ENCODE peak calls at places on chromosomes 2 and 18, in nine cellular contexts. I is right lobe of liver; L is HCT116; M is neural progenitor cell; T is uterus; R is CD4-positive, alpha-beta T cell; H is bronchial epithelial cell; Z is ovary; A is GM23248. O is an unnamed sample.

GRCh38 chr18:76524900-76525698 is 30.1 kb upstream of the ZNF516 start:
- DNase-seq in I (no peak), L (no peak), M (peak; percentile 71), T (peak; percentile 76), R (no peak), H (peak; percentile 55), Z (peak; percentile 52), A (peak; percentile 89), O (no peak)

GRCh38 chr2:24763843-24764242 is 29.3 kb downstream of the PTRHD1 start:
- DNase-seq in I (no peak), L (no peak), M (no peak), T (no peak), R (no peak), H (no peak), Z (no peak), A (no peak), O (no peak)

GRCh38 chr2:198309673-198310280 is 505.4 kb downstream of the PLCL1 start:
- DNase-seq in I (no peak), L (peak; percentile 37), M (peak; percentile 61), T (no peak), R (peak; percentile 44), H (peak; percentile 48), Z (peak; percentile 22), A (peak; percentile 64), O (no peak)

GRCh38 chr2:18299423-18300212 is 260.8 kb downstream of the RDH14 start:
- DNase-seq in I (no peak), L (no peak), M (no peak), T (no peak), R (no peak), H (peak; percentile 98), Z (no peak), A (peak; percentile 69), O (no peak)

GRCh38 chr2:42935692-42936631 is 143.6 kb upstream of the HAAO start:
- DNase-seq in I (no peak), L (no peak), M (no peak), T (no peak), R (no peak), H (peak; percentile 63), Z (peak; percentile 28), A (no peak), O (no peak)

GRCh38 chr2:143261986-143262784 is 133.0 kb downstream of the ARHGAP15 start:
- DNase-seq in I (no peak), L (no peak), M (no peak), T (no peak), R (no peak), H (no peak), Z (no peak), A (peak; percentile 22), O (no peak)

GRCh38 chr2:20635698-20636584 is 15.0 kb downstream of the HS1BP3 start:
- DNase-seq in I (peak; percentile 88), L (peak; percentile 21), M (peak; percentile 92), T (peak; percentile 91), R (no peak), H (peak; percentile 44), Z (peak; percentile 93), A (peak; percentile 92), O (peak; percentile 88)

GRCh38 chr2:97660775-97661417 is 2.9 kb downstream of the ACTR1B start:
- DNase-seq in I (no peak), L (no peak), M (no peak), T (no peak), R (no peak), H (no peak), Z (no peak), A (no peak), O (no peak)

GRCh38 chr2:112646791-112647720 is 1.3 kb downstream of the SLC20A1 start:
- DNase-seq in I (no peak), L (no peak), M (peak; percentile 53), T (no peak), R (no peak), H (no peak), Z (no peak), A (peak; percentile 63), O (no peak)

GRCh38 chr2:240198226-240198625 is 57.8 kb upstream of the OTOS start:
- DNase-seq in I (peak; percentile 17), L (no peak), M (no peak), T (peak; percentile 1), R (no peak), H (no peak), Z (no peak), A (no peak), O (no peak)

GRCh38 chr18:79321625-79322024 is 74.1 kb upstream of the NFATC1 start:
- DNase-seq in I (no peak), L (no peak), M (no peak), T (no peak), R (no peak), H (no peak), Z (no peak), A (peak; percentile 65), O (no peak)

GRCh38 chr2:158734442-158734841 is 60.7 kb upstream of the DAPL1 start:
- DNase-seq in I (no peak), L (no peak), M (no peak), T (no peak), R (no peak), H (peak; percentile 45), Z (no peak), A (no peak), O (no peak)

GRCh38 chr2:159208449-159208848 is 78.1 kb downstream of the WDSUB1 start:
- DNase-seq in I (peak; percentile 3), L (no peak), M (no peak), T (no peak), R (no peak), H (no peak), Z (no peak), A (no peak), O (no peak)

GRCh38 chr2:200797242-200797770 is 14.4 kb upstream of the BZW1 start:
- DNase-seq in I (peak; percentile 83), L (no peak), M (no peak), T (peak; percentile 21), R (no peak), H (no peak), Z (no peak), A (peak; percentile 53), O (peak; percentile 76)

GRCh38 chr18:24656571-24656971 is 196.1 kb downstream of the HRH4 start:
- DNase-seq in I (no peak), L (no peak), M (no peak), T (peak; percentile 28), R (no peak), H (peak; percentile 22), Z (peak; percentile 13), A (peak; percentile 72), O (no peak)

GRCh38 chr18:60295776-60296175 is 76.8 kb downstream of the MC4R start:
- DNase-seq in I (no peak), L (no peak), M (peak; percentile 11), T (no peak), R (no peak), H (no peak), Z (no peak), A (no peak), O (no peak)

GRCh38 chr18:13268035-13268700 is 49.6 kb downstream of the LDLRAD4 start:
- DNase-seq in I (no peak), L (no peak), M (peak; percentile 85), T (peak; percentile 42), R (no peak), H (no peak), Z (no peak), A (peak; percentile 45), O (no peak)
- H3K27me3 ChIP-seq in I (no peaks in the 10 kb centered on the region), L (no peaks in the 10 kb centered on the region), M (no peaks in the 10 kb centered on the region), T (no peaks in the 10 kb centered on the region), R (no peaks in the 10 kb centered on the region), H (no peaks in the 10 kb centered on the region), Z (no peaks in the 10 kb centered on the region), A (peaks cover 54% of the 10 kb centered on the region), O (no peaks in the 10 kb centered on the region)

DNA sequence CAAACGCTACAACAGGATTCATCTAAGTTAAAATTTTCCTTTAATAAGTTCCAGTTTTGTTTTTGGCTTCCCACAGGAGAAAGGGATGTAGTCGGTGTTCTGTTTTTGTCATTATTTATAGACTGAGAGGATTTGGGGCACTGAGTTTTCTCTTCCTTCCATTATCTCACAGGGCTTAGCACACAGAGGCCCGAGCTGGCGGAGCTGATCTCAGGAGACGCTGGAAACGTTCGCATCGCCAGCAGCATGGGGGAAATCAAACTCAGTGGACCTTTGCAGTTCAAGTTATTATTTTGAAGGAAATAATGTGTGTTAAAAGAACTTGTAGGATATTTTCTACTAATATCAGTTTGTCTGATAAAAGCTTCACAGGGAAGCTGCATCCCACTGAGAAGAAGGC is 669.7 kb upstream of the SALL3 start:
- DNase-seq in I (no peak), L (no peak), M (peak; percentile 37), T (no peak), R (no peak), H (no peak), Z (no peak), A (no peak), O (no peak)
- H3K27me3 ChIP-seq in I (no peaks in the 10 kb centered on the region), L (no peaks in the 10 kb centered on the region), M (no peaks in the 10 kb centered on the region), T (no peaks in the 10 kb centered on the region), R (no peaks in the 10 kb centered on the region), H (no peaks in the 10 kb centered on the region), Z (no peaks in the 10 kb centered on the region), A (no peaks in the 10 kb centered on the region), O (no peaks in the 10 kb centered on the region)

GRCh38 chr2:191637182-191638078 is 40.5 kb upstream of the NABP1 start:
- DNase-seq in I (no peak), L (peak; percentile 39), M (no peak), T (no peak), R (no peak), H (peak; percentile 98), Z (no peak), A (peak; percentile 65), O (no peak)

GRCh38 chr2:191638079-191638801 is 39.7 kb upstream of the NABP1 start:
- DNase-seq in I (no peak), L (no peak), M (peak; percentile 22), T (no peak), R (no peak), H (peak; percentile 89), Z (no peak), A (no peak), O (no peak)

GRCh38 chr2:191636235-191636543 is 41.7 kb upstream of the NABP1 start:
- DNase-seq in I (no peak), L (peak; percentile 54), M (no peak), T (no peak), R (no peak), H (peak; percentile 83), Z (no peak), A (peak; percentile 87), O (no peak)

GRCh38 chr2:191636586-191636985 is 41.4 kb upstream of the NABP1 start:
- DNase-seq in I (no peak), L (no peak), M (no peak), T (no peak), R (no peak), H (no peak), Z (no peak), A (peak; percentile 6), O (no peak)

GRCh38 chr2:191638802-191639172 is 39.1 kb upstream of the NABP1 start:
- DNase-seq in I (no peak), L (no peak), M (no peak), T (no peak), R (no peak), H (no peak), Z (no peak), A (no peak), O (no peak)
- H3K27me3 ChIP-seq in I (no peaks in the 10 kb centered on the region), L (no peaks in the 10 kb centered on the region), M (no peaks in the 10 kb centered on the region), T (no peaks in the 10 kb centered on the region), R (no peaks in the 10 kb centered on the region), H (no peaks in the 10 kb centered on the region), Z (no peaks in the 10 kb centered on the region), A (no peaks in the 10 kb centered on the region), O (no peaks in the 10 kb centered on the region)

GRCh38 chr2:236160366-236161081 is 7.7 kb downstream of the GBX2 start:
- DNase-seq in I (no peak), L (no peak), M (peak; percentile 30), T (no peak), R (no peak), H (no peak), Z (no peak), A (no peak), O (no peak)
- H3K27me3 ChIP-seq in I (peaks cover 8% of the 10 kb centered on the region), L (no peaks in the 10 kb centered on the region), M (peaks cover 100% of the 10 kb centered on the region), T (peaks cover 52% of the 10 kb centered on the region), R (peaks cover 75% of the 10 kb centered on the region), H (peaks cover 35% of the 10 kb centered on the region), Z (no peaks in the 10 kb centered on the region), A (peaks cover 61% of the 10 kb centered on the region), O (no peaks in the 10 kb centered on the region)

GRCh38 chr2:119522561-119523110 is 1.6 kb downstream of the SCTR start:
- DNase-seq in I (no peak), L (no peak), M (no peak), T (no peak), R (no peak), H (no peak), Z (no peak), A (no peak), O (no peak)
- H3K27me3 ChIP-seq in I (no peaks in the 10 kb centered on the region), L (no peaks in the 10 kb centered on the region), M (peaks cover 65% of the 10 kb centered on the region), T (peaks cover 5% of the 10 kb centered on the region), R (peaks cover 27% of the 10 kb centered on the region), H (peaks cover 19% of the 10 kb centered on the region), Z (no peaks in the 10 kb centered on the region), A (peaks cover 66% of the 10 kb centered on the region), O (no peaks in the 10 kb centered on the region)